ENCODE peak calls at places on chromosomes 5 and 9, in ten cellular contexts. I is coronary artery, N is A549, T is H9, U is PC-3, R is AG04450, D is colonic mucosa, X is mammary epithelial cell, A is Panc1, W is fibroblast of lung. O is an unnamed sample.

GRCh38 chr5:150175536-150175935 is 9.0 kb downstream of the CDX1 start:
- DNase-seq in D (no peak), X (no peak), W (no peak), U (peak), A (no peak), I (no peak), R (no peak), N (peak), T (peak), O (no peak)

GRCh38 chr5:131186561-131187256 is 16.0 kb downstream of the LYRM7 start:
- DNase-seq in W (peak), A (peak), R (no peak), I (no peak), N (peak), T (no peak), U (peak), X (no peak), D (no peak), O (no peak)

GRCh38 chr9:88767504-88767790 is 223.8 kb upstream of the S1PR3 start:
- DNase-seq in D (no peak), N (no peak), T (no peak), R (no peak), A (no peak), I (no peak), X (no peak), U (no peak), W (peak), O (no peak)

GRCh38 chr9:13141629-13142028 is 137.9 kb downstream of the MPDZ start:
- DNase-seq in U (peak), R (no peak), I (no peak), W (peak), A (no peak), T (no peak), N (no peak), X (no peak), D (no peak), O (no peak)

GRCh38 chr5:157284458-157285212 is 18.7 kb downstream of the CYFIP2 start:
- DNase-seq in U (no peak), A (no peak), I (no peak), D (no peak), N (no peak), T (no peak), X (no peak), W (no peak), R (no peak), O (no peak)

GRCh38 chr9:84978761-84979160 is 309.2 kb downstream of the NTRK2 start:
- DNase-seq in I (no peak), N (no peak), D (no peak), X (peak), W (no peak), R (no peak), A (no peak), T (no peak), U (no peak), O (no peak)

GRCh38 chr9:26375448-26375847 is 517.2 kb downstream of the CAAP1 start:
- DNase-seq in D (no peak), T (no peak), U (peak), R (no peak), I (no peak), N (no peak), W (no peak), X (peak), A (no peak), O (no peak)

GRCh38 chr5:91049800-91050199 is 333.3 kb downstream of the ARRDC3 start:
- DNase-seq in R (no peak), I (no peak), T (no peak), D (no peak), X (peak), N (peak), A (no peak), W (peak), U (peak), O (no peak)

GRCh38 chr9:115604831-115605483 is 487.0 kb upstream of the TNC start:
- DNase-seq in R (no peak), X (peak), I (no peak), W (peak), U (peak), N (peak), D (no peak), A (no peak), T (no peak), O (no peak)

GRCh38 chr9:97629136-97629535 is 4.0 kb downstream of the TSTD2 start:
- DNase-seq in W (no peak), A (no peak), X (no peak), N (no peak), T (no peak), D (no peak), I (no peak), U (no peak), R (no peak), O (no peak)

GRCh38 chr9:91730806-91731205 is 219.2 kb downstream of the ROR2 start:
- DNase-seq in U (no peak), I (no peak), A (no peak), W (no peak), X (no peak), T (no peak), D (no peak), N (no peak), R (no peak), O (no peak)

GRCh38 chr5:34045996-34046395 is 3.0 kb upstream of the C1QTNF3 start:
- DNase-seq in R (peak), D (no peak), N (peak), W (peak), T (no peak), A (no peak), X (peak), I (no peak), U (peak), O (no peak)

GRCh38 chr9:116156621-116157314 is 3.2 kb downstream of the PAPPA start:
- DNase-seq in I (peak), A (no peak), D (peak), N (peak), R (no peak), X (no peak), W (peak), U (peak), T (peak), O (no peak)

GRCh38 chr5:50463047-50463446 is 22.0 kb upstream of the EMB start:
- DNase-seq in R (no peak), T (no peak), D (no peak), W (no peak), N (no peak), I (no peak), X (no peak), A (no peak), U (no peak), O (no peak)

GRCh38 chr5:160161626-160162025 is 42.4 kb upstream of the PWWP2A start:
- DNase-seq in D (no peak), A (no peak), U (no peak), I (no peak), W (no peak), T (no peak), N (no peak), R (no peak), X (no peak), O (no peak)
- H3K27ac ChIP-seq in D (no peak), A (peak), U (no peak), I (no peak), W (no peak), T (no peak), N (no peak), R (no peak), X (no peak), O (no peak)

GRCh38 chr5:119257613-119258012 is 98.2 kb upstream of the TNFAIP8 start:
- DNase-seq in I (no peak), X (no peak), A (no peak), D (no peak), N (no peak), W (no peak), U (no peak), R (no peak), T (no peak), O (no peak)

GRCh38 chr5:119250946-119251901 is 104.6 kb upstream of the TNFAIP8 start:
- DNase-seq in I (no peak), W (peak), N (no peak), X (peak), R (no peak), T (no peak), D (no peak), A (no peak), U (no peak), O (no peak)

DNA sequence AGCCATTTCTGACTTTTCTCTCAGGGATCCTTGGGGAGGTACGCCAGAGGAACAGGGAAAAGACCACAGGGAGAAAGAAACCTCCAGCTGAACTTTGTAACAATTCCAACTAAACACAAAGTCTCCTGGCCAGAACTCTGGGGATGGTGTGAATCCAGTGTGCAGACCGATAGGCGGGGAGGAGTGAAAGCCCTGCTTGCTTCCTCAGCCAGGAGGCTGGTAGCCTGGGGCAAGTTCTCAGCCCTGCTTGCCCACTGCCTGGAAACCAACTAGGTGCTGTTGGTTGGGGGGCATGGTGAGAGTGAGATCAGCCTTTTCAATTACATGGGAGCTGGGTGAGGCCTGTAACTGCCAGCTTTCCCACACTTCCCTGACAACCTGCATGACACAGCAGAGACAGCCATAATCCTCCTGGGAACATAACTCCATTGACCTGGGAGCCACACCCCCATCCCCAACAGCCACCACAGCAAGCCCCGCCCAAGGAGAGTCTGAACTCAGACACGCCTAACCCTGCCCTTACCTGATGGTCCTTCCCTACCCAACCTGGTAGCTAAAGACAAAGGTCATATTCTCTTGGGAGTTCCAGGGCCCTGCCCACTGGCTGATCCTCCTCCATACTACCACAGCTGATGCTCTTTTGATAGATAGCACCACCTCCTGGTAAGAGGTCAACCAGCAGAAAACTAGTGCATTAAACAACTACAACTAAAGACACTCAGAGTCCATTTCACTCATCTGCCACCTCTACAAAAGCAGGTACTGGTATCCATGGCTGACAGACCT is 100.1 kb upstream of the TNFAIP8 start:
- DNase-seq in R (no peak), A (no peak), T (peak), U (peak), X (peak), N (peak), I (no peak), W (no peak), D (peak), O (no peak)
- TF ChIP-seq CTCF in R (peak), A (no peak), T (peak), U (peak), X (peak), N (no peak), I (no peak), W (peak), D (peak), O (no peak)

GRCh38 chr9:120931278-120932085 is 4.9 kb upstream of the TRAF1 start:
- DNase-seq in N (no peak), D (no peak), T (no peak), W (peak), U (peak), A (peak), X (peak), I (peak), R (no peak), O (no peak)
- H3K27ac ChIP-seq in N (peak), D (peak), T (no peak), W (peak), U (peak), A (peak), X (peak), I (peak), R (peak), O (peak)

DNA sequence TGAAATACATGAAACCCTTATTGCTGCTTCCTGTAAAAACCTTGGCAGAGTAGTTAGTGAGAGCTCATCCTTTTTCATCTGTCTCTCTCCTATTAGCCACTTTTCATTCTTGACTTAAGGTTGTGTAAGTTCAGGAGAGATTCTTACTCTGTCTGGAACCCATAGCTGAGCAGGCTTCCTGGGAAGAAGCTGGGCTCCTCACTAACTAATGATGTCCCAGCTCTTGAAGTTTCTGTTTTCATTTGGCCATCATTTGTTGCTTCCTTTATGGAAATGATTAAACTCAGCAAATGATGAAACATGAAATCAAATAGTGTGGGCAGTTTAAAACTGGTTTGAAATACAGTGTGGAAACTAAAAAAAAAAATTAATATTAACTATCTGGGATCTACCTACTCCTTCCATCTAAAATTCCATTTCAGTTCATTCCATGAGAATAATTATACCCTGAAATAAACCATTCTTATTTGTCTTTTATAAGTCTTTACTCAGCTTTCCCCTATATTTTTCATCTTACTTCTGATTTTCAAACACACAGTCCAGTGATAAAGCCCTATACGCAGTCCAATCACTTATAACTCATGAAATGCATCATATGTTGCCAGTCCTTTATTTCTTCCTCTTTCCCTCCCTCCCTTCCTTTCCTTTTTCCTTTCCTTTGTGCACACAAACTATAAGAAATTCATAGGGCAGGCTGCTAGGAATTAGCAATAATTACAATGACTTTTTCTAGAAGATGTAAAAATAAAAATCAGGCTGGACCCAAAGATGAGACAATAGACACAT is 58.6 kb upstream of the RPS23 start:
- DNase-seq in T (no peak), N (no peak), X (no peak), W (no peak), D (no peak), R (no peak), I (no peak), U (no peak), A (no peak), O (no peak)
- TF ChIP-seq CTCF in T (no peak), N (no peak), X (no peak), W (no peak), D (no peak), R (no peak), I (no peak), U (no peak), A (no peak), O (no peak)

O was measured in esophagus squamous epithelium.